ENCODE peak calls at places on chromosomes 7 and 10, in ten cellular contexts. G is CD8-positive, alpha-beta T cell; H is A549; O is esophagus squamous epithelium; M is lower lobe of right lung; W is adrenal gland; P is colonic mucosa; L is SJSA1; R is cardiac muscle cell; Q is transverse colon. J is an unnamed sample. For H3K4me1, the result is how much of the 10 kb centered on the place peaks cover.

GRCh38 chr7:18354686-18355085 is 140.9 kb upstream of the HDAC9 start:
- DNase-seq in Q (no peak), G (no peak), P (no peak), H (no peak), W (no peak), M (no peak), L (no peak), O (no peak), R (peak), J (no peak)

GRCh38 chr7:88218836-88219605 is 817 bp downstream of the SRI start:
- DNase-seq in L (peak), M (peak), H (no peak), O (no peak), Q (peak), R (peak), P (peak), W (peak), G (peak), J (peak)

GRCh38 chr10:58797356-58797755 is 284.7 kb downstream of the BICC1 start:
- DNase-seq in P (no peak), M (no peak), W (no peak), L (no peak), R (no peak), Q (no peak), H (no peak), O (no peak), G (no peak), J (no peak)

GRCh38 chr7:92695308-92696261 is 105.4 kb upstream of the FAM133B start:
- DNase-seq in L (peak), P (peak), W (peak), M (peak), Q (peak), O (no peak), R (peak), H (peak), G (no peak), J (no peak)

GRCh38 chr10:23280420-23281043 is 64.1 kb downstream of the C10orf67 start:
- DNase-seq in W (no peak), P (no peak), M (no peak), Q (no peak), O (no peak), G (no peak), R (no peak), H (no peak), L (no peak), J (no peak)

GRCh38 chr10:73000973-73001372 is 46.4 kb upstream of the PLA2G12B start:
- DNase-seq in M (no peak), O (no peak), Q (no peak), P (no peak), W (no peak), L (no peak), R (no peak), G (no peak), H (no peak), J (no peak)

GRCh38 chr7:102097601-102098161 is 189.0 kb upstream of the SH2B2 start:
- DNase-seq in P (peak), L (no peak), M (no peak), G (no peak), Q (peak), H (peak), O (no peak), R (no peak), W (no peak), J (no peak)

GRCh38 chr7:44849277-44850210 is 1.7 kb upstream of the H2AZ2 start:
- DNase-seq in R (peak), Q (no peak), W (no peak), G (no peak), H (no peak), O (no peak), M (no peak), L (no peak), P (no peak), J (no peak)

GRCh38 chr10:7797582-7797981 is 9.6 kb downstream of the ATP5F1C start:
- DNase-seq in W (peak), M (no peak), G (no peak), P (no peak), H (peak), O (no peak), L (peak), R (peak), Q (no peak), J (no peak)

GRCh38 chr10:70738425-70739121 is 46.6 kb downstream of the TBATA start:
- DNase-seq in P (no peak), L (no peak), M (peak), Q (no peak), G (no peak), H (no peak), W (no peak), O (no peak), R (no peak), J (no peak)

GRCh38 chr7:149873074-149873967 is 448 bp upstream of the ATP6V0E2 start:
- DNase-seq in H (peak), P (peak), O (peak), R (peak), W (peak), M (peak), G (peak), L (peak), Q (peak), J (peak)
- H3K4me1 ChIP-seq in H (under half), P (under half), O (under half), R (under half), W (under half), M (under half), G (half or more), L (under half), Q (under half), J (under half)

GRCh38 chr7:27605689-27606269 is 56.9 kb downstream of the HIBADH start:
- DNase-seq in W (no peak), R (peak), G (no peak), Q (no peak), H (peak), L (no peak), P (no peak), O (no peak), M (no peak), J (peak)
- H3K4me1 ChIP-seq in W (under half), R (under half), G (under half), Q (under half), H (half or more), L (under half), P (under half), O (under half), M (under half), J (under half)

GRCh38 chr7:69609901-69610674 is 11.8 kb downstream of the AUTS2 start:
- DNase-seq in L (no peak), G (no peak), O (no peak), W (no peak), H (no peak), M (no peak), R (no peak), P (no peak), Q (no peak), J (no peak)

GRCh38 chr7:69608878-69609277 is 10.6 kb downstream of the AUTS2 start:
- DNase-seq in H (no peak), Q (no peak), M (no peak), L (no peak), O (no peak), W (no peak), G (no peak), P (no peak), R (no peak), J (no peak)

GRCh38 chr7:69610675-69611037 is 12.4 kb downstream of the AUTS2 start:
- DNase-seq in G (no peak), H (no peak), W (no peak), O (no peak), Q (no peak), L (no peak), R (no peak), P (no peak), M (no peak), J (no peak)

GRCh38 chr7:69615696-69616095 is 17.4 kb downstream of the AUTS2 start:
- DNase-seq in G (no peak), O (no peak), P (no peak), R (no peak), M (no peak), L (no peak), H (no peak), W (no peak), Q (no peak), J (no peak)

DNA sequence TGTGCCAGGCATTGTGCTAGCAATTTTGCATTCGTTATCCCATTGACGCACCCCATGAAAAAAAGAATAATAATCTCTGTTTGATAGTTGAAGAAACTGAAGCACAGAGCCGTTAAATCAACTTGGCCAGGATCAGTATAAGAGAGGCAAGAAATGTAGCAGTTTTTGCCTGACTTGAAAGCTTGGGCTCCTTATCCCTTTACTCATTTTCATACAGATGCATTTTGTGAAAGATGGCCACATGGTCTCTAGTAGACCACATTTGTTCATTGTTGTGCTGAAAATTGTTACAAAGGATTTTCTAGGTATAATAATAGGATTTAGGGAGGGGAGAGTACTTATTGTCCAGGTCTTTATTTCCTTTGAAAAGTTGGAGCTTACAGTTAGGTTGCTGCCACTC is 14.7 kb downstream of the AUTS2 start:
- DNase-seq in Q (no peak), R (no peak), O (no peak), H (no peak), P (no peak), W (no peak), L (no peak), M (no peak), G (no peak), J (no peak)
- H3K4me1 ChIP-seq in Q (under half), R (under half), O (under half), H (under half), P (under half), W (under half), L (under half), M (under half), G (under half), J (under half)

GRCh38 chr7:32676249-32676941 is 181.1 kb downstream of the AVL9 start:
- DNase-seq in M (no peak), R (no peak), O (no peak), Q (no peak), H (no peak), P (no peak), L (no peak), G (no peak), W (no peak), J (no peak)

GRCh38 chr7:32677593-32677992 is 182.3 kb downstream of the AVL9 start:
- DNase-seq in O (no peak), H (no peak), G (no peak), R (no peak), L (no peak), Q (no peak), W (no peak), M (no peak), P (no peak), J (no peak)

GRCh38 chr7:32679192-32679591 is 183.9 kb downstream of the AVL9 start:
- DNase-seq in Q (no peak), W (no peak), G (no peak), O (no peak), R (no peak), P (no peak), L (no peak), M (no peak), H (no peak), J (no peak)

GRCh38 chr7:32681174-32681518 is 185.9 kb downstream of the AVL9 start:
- DNase-seq in M (no peak), Q (no peak), O (no peak), G (no peak), W (no peak), P (no peak), H (no peak), R (no peak), L (no peak), J (no peak)

DNA sequence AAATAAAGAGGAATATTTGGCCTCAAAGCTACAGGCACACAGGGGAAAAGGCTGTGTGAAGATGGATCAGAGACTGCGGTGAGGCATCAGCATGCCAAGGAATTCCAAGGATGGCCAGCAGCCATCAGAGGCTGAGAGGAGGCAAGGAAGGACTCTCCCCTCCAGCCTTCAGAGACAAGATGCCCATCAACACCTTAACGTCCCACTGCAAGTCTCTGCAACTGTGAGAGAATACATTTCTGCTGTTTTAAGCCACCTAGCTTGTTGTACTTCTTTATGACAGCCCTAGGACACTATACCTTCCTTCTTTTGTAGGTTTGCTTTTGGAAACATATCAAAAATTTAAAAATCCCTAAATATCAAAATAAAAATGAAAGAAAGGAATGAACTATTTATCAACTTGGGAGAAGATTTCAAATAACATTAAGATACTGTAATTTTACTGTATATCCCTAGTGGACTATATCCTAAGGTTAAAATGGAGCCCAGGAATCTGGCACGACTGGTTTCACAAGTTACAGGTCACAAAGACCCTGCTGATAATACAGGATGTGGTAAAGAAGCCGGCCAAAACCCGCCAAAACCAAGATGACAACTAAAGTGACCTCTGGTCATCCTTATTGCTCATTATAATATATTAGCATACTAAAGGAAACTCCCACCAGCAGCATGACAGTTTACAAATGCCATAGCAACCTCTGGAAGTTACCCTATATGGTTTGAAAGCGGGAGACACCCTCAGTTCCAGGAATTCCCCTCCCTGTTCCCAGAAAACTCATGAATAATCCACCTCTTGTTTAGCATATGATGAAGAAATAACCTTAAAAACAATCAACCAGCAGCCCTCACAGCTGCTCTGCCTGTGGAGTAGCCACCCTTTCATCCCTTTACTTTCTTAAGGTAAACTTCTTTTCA is 185.2 kb downstream of the AVL9 start:
- DNase-seq in R (peak), P (peak), Q (peak), O (no peak), W (no peak), G (no peak), M (no peak), L (no peak), H (no peak), J (no peak)
- H3K4me1 ChIP-seq in R (under half), P (under half), Q (under half), O (under half), W (under half), G (under half), M (under half), L (under half), H (under half), J (under half)

DNA sequence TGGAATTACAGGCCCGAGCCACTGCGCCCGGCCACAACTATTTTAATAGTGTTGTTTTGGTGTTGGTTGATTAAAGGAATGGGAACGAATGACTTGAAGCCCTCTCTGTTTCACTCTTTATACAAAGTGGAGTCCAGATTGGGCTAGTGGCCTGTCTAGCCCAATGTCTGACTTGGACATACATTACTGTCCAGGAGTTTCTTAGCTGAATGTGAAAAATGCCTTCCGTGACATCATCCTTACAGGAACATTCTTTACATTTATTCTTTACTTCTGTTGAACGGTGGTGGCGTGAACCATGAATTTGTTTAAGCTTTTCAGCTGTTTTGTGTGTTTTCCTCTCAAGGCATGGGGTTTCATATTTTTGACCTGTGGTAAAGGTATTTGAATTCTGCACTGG is 67.9 kb downstream of the DAGLB start:
- DNase-seq in O (no peak), M (no peak), P (no peak), G (no peak), L (no peak), W (no peak), H (no peak), Q (no peak), R (no peak), J (no peak)
- H3K4me1 ChIP-seq in O (under half), M (half or more), P (under half), G (under half), L (under half), W (under half), H (half or more), Q (under half), R (under half), J (half or more)

GRCh38 chr10:120601999-120602398 is 145.0 kb downstream of the PLPP4 start:
- DNase-seq in G (no peak), M (no peak), Q (no peak), W (no peak), P (no peak), O (no peak), H (no peak), R (no peak), L (no peak), J (no peak)
- H3K4me1 ChIP-seq in G (under half), M (under half), Q (under half), W (under half), P (under half), O (under half), H (under half), R (under half), L (under half), J (under half)

GRCh38 chr10:96716396-96716795 is 3.9 kb downstream of the PIK3AP1 start:
- DNase-seq in M (no peak), P (no peak), H (no peak), R (no peak), W (no peak), L (no peak), Q (no peak), O (no peak), G (no peak), J (no peak)
- H3K4me1 ChIP-seq in M (under half), P (under half), H (under half), R (under half), W (under half), L (under half), Q (under half), O (under half), G (under half), J (under half)

GRCh38 chr10:29210469-29210868 is 78.4 kb upstream of the LYZL1 start:
- DNase-seq in H (no peak), M (no peak), Q (no peak), P (no peak), L (no peak), O (no peak), W (no peak), R (peak), G (no peak), J (no peak)
- H3K4me1 ChIP-seq in H (under half), M (under half), Q (under half), P (under half), L (under half), O (under half), W (under half), R (under half), G (under half), J (under half)